ENCODE peak calls at places on chromosome 1, in ten cellular contexts. U, L, A, P, J, Q, H, W, G and C are unnamed samples.

GRCh38 chr1:225754940-225755635 is 22.5 kb upstream of the SRP9 start:
- DNase-seq in U (no peak), L (peak), A (peak), P (no peak), J (no peak), Q (no peak), H (peak), W (no peak), G (peak), C (no peak)

GRCh38 chr1:27686223-27686990 is 14.4 kb upstream of the IFI6 start:
- DNase-seq in U (no peak), L (no peak), A (no peak), P (peak), J (no peak), Q (no peak), H (no peak), W (peak), G (no peak), C (no peak)

GRCh38 chr1:93584238-93585003 is 97.2 kb downstream of the BCAR3 start:
- DNase-seq in U (no peak), L (no peak), A (no peak), P (no peak), J (no peak), Q (no peak), H (no peak), W (no peak), G (no peak), C (no peak)

GRCh38 chr1:246096356-246096755 is 410.7 kb downstream of the SMYD3 start:
- DNase-seq in U (no peak), L (no peak), A (no peak), P (no peak), J (no peak), Q (no peak), H (no peak), W (no peak), G (no peak), C (no peak)

GRCh38 chr1:74534241-74534640 is 21.8 kb upstream of the LRRC53 start:
- DNase-seq in U (no peak), L (peak), A (peak), P (no peak), J (no peak), Q (no peak), H (no peak), W (no peak), G (peak), C (no peak)

GRCh38 chr1:151887028-151887427 is 22.3 kb downstream of the THEM4 start:
- DNase-seq in U (no peak), L (peak), A (no peak), P (no peak), J (no peak), Q (no peak), H (no peak), W (no peak), G (peak), C (no peak)

GRCh38 chr1:231924183-231924582 is 297.6 kb downstream of the DISC1 start:
- DNase-seq in U (no peak), L (no peak), A (no peak), P (peak), J (no peak), Q (no peak), H (no peak), W (no peak), G (no peak), C (no peak)

GRCh38 chr1:193846881-193847280 is 660.5 kb upstream of the B3GALT2 start:
- DNase-seq in U (no peak), L (peak), A (no peak), P (peak), J (no peak), Q (no peak), H (no peak), W (no peak), G (peak), C (no peak)

GRCh38 chr1:189606795-189607476 is 870.7 kb downstream of the BRINP3 start:
- DNase-seq in U (no peak), L (peak), A (no peak), P (no peak), J (no peak), Q (no peak), H (no peak), W (no peak), G (peak), C (peak)

GRCh38 chr1:192601145-192602048 is 25.8 kb downstream of the RGS1 start:
- DNase-seq in U (no peak), L (peak), A (peak), P (no peak), J (no peak), Q (no peak), H (no peak), W (no peak), G (peak), C (no peak)

GRCh38 chr1:218679988-218680743 is 335.0 kb downstream of the TGFB2 start:
- DNase-seq in U (no peak), L (peak), A (no peak), P (no peak), J (no peak), Q (no peak), H (no peak), W (no peak), G (no peak), C (no peak)

GRCh38 chr1:23719162-23719820 is 24.0 kb upstream of the ELOA start:
- DNase-seq in U (no peak), L (no peak), A (no peak), P (peak), J (no peak), Q (no peak), H (no peak), W (no peak), G (peak), C (no peak)

GRCh38 chr1:220877348-220878095 is 1.7 kb upstream of the HLX start:
- DNase-seq in U (no peak), L (no peak), A (no peak), P (no peak), J (no peak), Q (no peak), H (no peak), W (no peak), G (no peak), C (no peak)

GRCh38 chr1:199855580-199855979 is 171.9 kb upstream of the NR5A2 start:
- DNase-seq in U (no peak), L (peak), A (no peak), P (no peak), J (no peak), Q (no peak), H (no peak), W (no peak), G (peak), C (peak)

GRCh38 chr1:154745286-154745731 is 124.8 kb downstream of the KCNN3 start:
- DNase-seq in U (no peak), L (no peak), A (no peak), P (no peak), J (no peak), Q (no peak), H (peak), W (no peak), G (no peak), C (peak)

GRCh38 chr1:9852410-9853301 is 28.9 kb upstream of the CLSTN1 start:
- DNase-seq in U (peak), L (peak), A (no peak), P (peak), J (peak), Q (no peak), H (no peak), W (no peak), G (peak), C (no peak)

GRCh38 chr1:15328785-15329480 is 80.8 kb upstream of the EFHD2 start:
- DNase-seq in U (peak), L (peak), A (no peak), P (no peak), J (peak), Q (no peak), H (peak), W (peak), G (peak), C (peak)

GRCh38 chr1:171141336-171142051 is 43.6 kb upstream of the FMO2 start:
- DNase-seq in U (no peak), L (peak), A (no peak), P (peak), J (no peak), Q (no peak), H (peak), W (no peak), G (peak), C (peak)

GRCh38 chr1:205810448-205811157 is 2.4 kb downstream of the SLC41A1 start:
- DNase-seq in U (no peak), L (no peak), A (no peak), P (no peak), J (no peak), Q (no peak), H (no peak), W (no peak), G (no peak), C (peak)

GRCh38 chr1:22037520-22037919 is 15.0 kb upstream of the CDC42 start:
- DNase-seq in U (no peak), L (no peak), A (no peak), P (no peak), J (no peak), Q (no peak), H (no peak), W (no peak), G (no peak), C (no peak)

GRCh38 chr1:42765271-42765670 is 1.6 kb downstream of the P3H1 start:
- DNase-seq in U (no peak), L (peak), A (no peak), P (no peak), J (no peak), Q (no peak), H (no peak), W (no peak), G (no peak), C (no peak)

GRCh38 chr1:167542109-167543032 is 11.2 kb downstream of the CREG1 start:
- DNase-seq in U (no peak), L (no peak), A (no peak), P (no peak), J (no peak), Q (no peak), H (no peak), W (no peak), G (no peak), C (no peak)